ENCODE peak calls at places on chromosomes 1 and 21, in six cellular contexts. One of them, this sample, is unnamed.

GRCh38 chr1:205396972-205397616 is 24.8 kb downstream of the LEMD1 start:
- DNase-seq in endothelial cell: peak; percentile 35
- DNase-seq in HTR-8/SVneo: peak; percentile 69
- DNase-seq in upper lobe of left lung: no peak
- DNase-seq in HS-5: no peak
- DNase-seq in stimulated activated naive B cell treated with anti-CD40 and anti-IgM and Interleukin-4, amounts not matched to agents 10 μg/mL and 1 μg/mL and 100 μg/mL, for 72 hours: no peak
- DNase-seq in this sample: peak; percentile 49

GRCh38 chr21:34144224-34144623 is 70.8 kb downstream of the MRPS6 start:
- DNase-seq in endothelial cell: no peak
- DNase-seq in HTR-8/SVneo: no peak
- DNase-seq in upper lobe of left lung: no peak
- DNase-seq in HS-5: no peak
- DNase-seq in stimulated activated naive B cell treated with anti-CD40 and anti-IgM and Interleukin-4, amounts not matched to agents 10 μg/mL and 1 μg/mL and 100 μg/mL, for 72 hours: no peak
- DNase-seq in this sample: no peak

GRCh38 chr1:12356004-12356890 is 126.4 kb downstream of the VPS13D start:
- DNase-seq in endothelial cell: no peak
- DNase-seq in HTR-8/SVneo: no peak
- DNase-seq in upper lobe of left lung: no peak
- DNase-seq in HS-5: no peak
- DNase-seq in stimulated activated naive B cell treated with anti-CD40 and anti-IgM and Interleukin-4, amounts not matched to agents 10 μg/mL and 1 μg/mL and 100 μg/mL, for 72 hours: no peak
- DNase-seq in this sample: no peak

GRCh38 chr1:16615253-16616252 is 2.2 kb upstream of the NBPF1 start:
- DNase-seq in endothelial cell: peak; percentile 3
- DNase-seq in HTR-8/SVneo: no peak
- DNase-seq in upper lobe of left lung: no peak
- DNase-seq in HS-5: no peak
- DNase-seq in stimulated activated naive B cell treated with anti-CD40 and anti-IgM and Interleukin-4, amounts not matched to agents 10 μg/mL and 1 μg/mL and 100 μg/mL, for 72 hours: peak; percentile 0
- DNase-seq in this sample: no peak

GRCh38 chr1:53108646-53109580 is 33.5 kb downstream of the SLC1A7 start:
- DNase-seq in endothelial cell: no peak
- DNase-seq in HTR-8/SVneo: no peak
- DNase-seq in upper lobe of left lung: no peak
- DNase-seq in HS-5: no peak
- DNase-seq in stimulated activated naive B cell treated with anti-CD40 and anti-IgM and Interleukin-4, amounts not matched to agents 10 μg/mL and 1 μg/mL and 100 μg/mL, for 72 hours: no peak
- DNase-seq in this sample: no peak

GRCh38 chr1:233412812-233413211 is 85.3 kb downstream of the MAP3K21 start:
- DNase-seq in endothelial cell: no peak
- DNase-seq in HTR-8/SVneo: no peak
- DNase-seq in upper lobe of left lung: no peak
- DNase-seq in HS-5: no peak
- DNase-seq in stimulated activated naive B cell treated with anti-CD40 and anti-IgM and Interleukin-4, amounts not matched to agents 10 μg/mL and 1 μg/mL and 100 μg/mL, for 72 hours: no peak
- DNase-seq in this sample: no peak

GRCh38 chr1:219271914-219272545 is 98.4 kb downstream of the LYPLAL1 start:
- DNase-seq in endothelial cell: no peak
- DNase-seq in HTR-8/SVneo: no peak
- DNase-seq in upper lobe of left lung: no peak
- DNase-seq in HS-5: no peak
- DNase-seq in stimulated activated naive B cell treated with anti-CD40 and anti-IgM and Interleukin-4, amounts not matched to agents 10 μg/mL and 1 μg/mL and 100 μg/mL, for 72 hours: no peak
- DNase-seq in this sample: no peak

GRCh38 chr1:174769961-174770549 is 229.7 kb upstream of the CACYBP start:
- DNase-seq in endothelial cell: no peak
- DNase-seq in HTR-8/SVneo: peak; percentile 20
- DNase-seq in upper lobe of left lung: no peak
- DNase-seq in HS-5: peak; percentile 23
- DNase-seq in stimulated activated naive B cell treated with anti-CD40 and anti-IgM and Interleukin-4, amounts not matched to agents 10 μg/mL and 1 μg/mL and 100 μg/mL, for 72 hours: no peak
- DNase-seq in this sample: peak; percentile 19

GRCh38 chr1:8031176-8031785 is 5.2 kb upstream of the ERRFI1 start:
- DNase-seq in endothelial cell: no peak
- DNase-seq in HTR-8/SVneo: no peak
- DNase-seq in upper lobe of left lung: no peak
- DNase-seq in HS-5: no peak
- DNase-seq in stimulated activated naive B cell treated with anti-CD40 and anti-IgM and Interleukin-4, amounts not matched to agents 10 μg/mL and 1 μg/mL and 100 μg/mL, for 72 hours: no peak
- DNase-seq in this sample: no peak

GRCh38 chr1:24745711-24746582 is 700 bp downstream of the CLIC4 start:
- DNase-seq in endothelial cell: peak; percentile 31
- DNase-seq in HTR-8/SVneo: no peak
- DNase-seq in upper lobe of left lung: peak; percentile 91
- DNase-seq in HS-5: no peak
- DNase-seq in stimulated activated naive B cell treated with anti-CD40 and anti-IgM and Interleukin-4, amounts not matched to agents 10 μg/mL and 1 μg/mL and 100 μg/mL, for 72 hours: no peak
- DNase-seq in this sample: no peak

GRCh38 chr1:235867903-235868469 is 1.3 kb upstream of the LYST start:
- DNase-seq in endothelial cell: no peak
- DNase-seq in HTR-8/SVneo: no peak
- DNase-seq in upper lobe of left lung: no peak
- DNase-seq in HS-5: no peak
- DNase-seq in stimulated activated naive B cell treated with anti-CD40 and anti-IgM and Interleukin-4, amounts not matched to agents 10 μg/mL and 1 μg/mL and 100 μg/mL, for 72 hours: peak; percentile 72
- DNase-seq in this sample: no peak

GRCh38 chr1:32743380-32744062 is 41.0 kb upstream of the SYNC start:
- DNase-seq in endothelial cell: no peak
- DNase-seq in HTR-8/SVneo: no peak
- DNase-seq in upper lobe of left lung: no peak
- DNase-seq in HS-5: no peak
- DNase-seq in stimulated activated naive B cell treated with anti-CD40 and anti-IgM and Interleukin-4, amounts not matched to agents 10 μg/mL and 1 μg/mL and 100 μg/mL, for 72 hours: no peak
- DNase-seq in this sample: no peak

GRCh38 chr1:38169121-38169520 is 122.5 kb upstream of the POU3F1 start:
- DNase-seq in endothelial cell: no peak
- DNase-seq in HTR-8/SVneo: no peak
- DNase-seq in upper lobe of left lung: no peak
- DNase-seq in HS-5: no peak
- DNase-seq in stimulated activated naive B cell treated with anti-CD40 and anti-IgM and Interleukin-4, amounts not matched to agents 10 μg/mL and 1 μg/mL and 100 μg/mL, for 72 hours: no peak
- DNase-seq in this sample: no peak

GRCh38 chr21:28771790-28772501 is 220.7 kb downstream of the LTN1 start:
- DNase-seq in endothelial cell: no peak
- DNase-seq in HTR-8/SVneo: peak; percentile 28
- DNase-seq in upper lobe of left lung: no peak
- DNase-seq in HS-5: peak; percentile 56
- DNase-seq in stimulated activated naive B cell treated with anti-CD40 and anti-IgM and Interleukin-4, amounts not matched to agents 10 μg/mL and 1 μg/mL and 100 μg/mL, for 72 hours: no peak
- DNase-seq in this sample: no peak

GRCh38 chr1:113947388-113948107 is 18.4 kb downstream of the HIPK1 start:
- DNase-seq in endothelial cell: no peak
- DNase-seq in HTR-8/SVneo: no peak
- DNase-seq in upper lobe of left lung: no peak
- DNase-seq in HS-5: no peak
- DNase-seq in stimulated activated naive B cell treated with anti-CD40 and anti-IgM and Interleukin-4, amounts not matched to agents 10 μg/mL and 1 μg/mL and 100 μg/mL, for 72 hours: no peak
- DNase-seq in this sample: no peak

GRCh38 chr21:27024316-27024715 is 57.4 kb upstream of the ADAMTS5 start:
- DNase-seq in endothelial cell: no peak
- DNase-seq in HTR-8/SVneo: peak; percentile 37
- DNase-seq in upper lobe of left lung: no peak
- DNase-seq in HS-5: no peak
- DNase-seq in stimulated activated naive B cell treated with anti-CD40 and anti-IgM and Interleukin-4, amounts not matched to agents 10 μg/mL and 1 μg/mL and 100 μg/mL, for 72 hours: no peak
- DNase-seq in this sample: no peak

GRCh38 chr1:68116643-68117235 is 66.3 kb upstream of the DIRAS3 start:
- DNase-seq in endothelial cell: peak; percentile 60
- DNase-seq in HTR-8/SVneo: peak; percentile 35
- DNase-seq in upper lobe of left lung: no peak
- DNase-seq in HS-5: no peak
- DNase-seq in stimulated activated naive B cell treated with anti-CD40 and anti-IgM and Interleukin-4, amounts not matched to agents 10 μg/mL and 1 μg/mL and 100 μg/mL, for 72 hours: no peak
- DNase-seq in this sample: no peak

GRCh38 chr1:5835179-5835562 is 157.1 kb downstream of the NPHP4 start:
- DNase-seq in endothelial cell: no peak
- DNase-seq in HTR-8/SVneo: no peak
- DNase-seq in upper lobe of left lung: no peak
- DNase-seq in HS-5: no peak
- DNase-seq in stimulated activated naive B cell treated with anti-CD40 and anti-IgM and Interleukin-4, amounts not matched to agents 10 μg/mL and 1 μg/mL and 100 μg/mL, for 72 hours: no peak
- DNase-seq in this sample: no peak

GRCh38 chr1:156004843-156005593 is 15.7 kb downstream of the SSR2 start:
- DNase-seq in endothelial cell: no peak
- DNase-seq in HTR-8/SVneo: no peak
- DNase-seq in upper lobe of left lung: no peak
- DNase-seq in HS-5: no peak
- DNase-seq in stimulated activated naive B cell treated with anti-CD40 and anti-IgM and Interleukin-4, amounts not matched to agents 10 μg/mL and 1 μg/mL and 100 μg/mL, for 72 hours: no peak
- DNase-seq in this sample: no peak

GRCh38 chr1:170929835-170930554 is 5.3 kb upstream of the MROH9 start:
- DNase-seq in endothelial cell: peak; percentile 29
- DNase-seq in HTR-8/SVneo: peak; percentile 42
- DNase-seq in upper lobe of left lung: no peak
- DNase-seq in HS-5: peak; percentile 36
- DNase-seq in stimulated activated naive B cell treated with anti-CD40 and anti-IgM and Interleukin-4, amounts not matched to agents 10 μg/mL and 1 μg/mL and 100 μg/mL, for 72 hours: no peak
- DNase-seq in this sample: peak; percentile 41

GRCh38 chr1:171898956-171899355 is 57.7 kb downstream of the DNM3 start:
- DNase-seq in endothelial cell: peak; percentile 43
- DNase-seq in HTR-8/SVneo: no peak
- DNase-seq in upper lobe of left lung: no peak
- DNase-seq in HS-5: no peak
- DNase-seq in stimulated activated naive B cell treated with anti-CD40 and anti-IgM and Interleukin-4, amounts not matched to agents 10 μg/mL and 1 μg/mL and 100 μg/mL, for 72 hours: no peak
- DNase-seq in this sample: no peak

GRCh38 chr1:111976842-111977241 is 12.6 kb downstream of the KCND3 start:
- DNase-seq in endothelial cell: no peak
- DNase-seq in HTR-8/SVneo: no peak
- DNase-seq in upper lobe of left lung: no peak
- DNase-seq in HS-5: no peak
- DNase-seq in stimulated activated naive B cell treated with anti-CD40 and anti-IgM and Interleukin-4, amounts not matched to agents 10 μg/mL and 1 μg/mL and 100 μg/mL, for 72 hours: no peak
- DNase-seq in this sample: peak; percentile 52

GRCh38 chr1:229452956-229453801 is 19.3 kb upstream of the ACTA1 start:
- DNase-seq in endothelial cell: no peak
- DNase-seq in HTR-8/SVneo: no peak
- DNase-seq in upper lobe of left lung: no peak
- DNase-seq in HS-5: no peak
- DNase-seq in stimulated activated naive B cell treated with anti-CD40 and anti-IgM and Interleukin-4, amounts not matched to agents 10 μg/mL and 1 μg/mL and 100 μg/mL, for 72 hours: no peak
- DNase-seq in this sample: no peak